ENCODE peak calls at places on chromosomes 11 and 22, in seven cellular contexts. M is C1 segment of cervical spinal cord; I is OCI-M1; T is NCI-H69; A is activated effector memory CD4-positive, alpha-beta T cell treated with anti-CD3 and anti-CD28 coated beads, Interleukin-2, amount 50 U/mL, for 16 hours; Z is stimulated activated CD4-positive, alpha-beta T cell treated with anti-CD3 and anti-CD28 coated beads, TNF-alpha, amount 100 ng/mL, for 48 hours; J is breast epithelium. P is an unnamed sample.

GRCh38 chr22:35915477-35916013 is 113.1 kb downstream of the RBFOX2 start:
- DNase-seq in M (no peak), I (no peak), T (peak), A (no peak), Z (no peak), J (no peak), P (no peak)

GRCh38 chr11:12114487-12115033 is 4.2 kb downstream of the MICAL2 start:
- DNase-seq in M (no peak), I (peak), T (no peak), A (no peak), Z (no peak), J (no peak), P (no peak)

GRCh38 chr11:14423633-14424032 is 64.7 kb upstream of the RRAS2 start:
- DNase-seq in M (no peak), I (peak), T (no peak), A (no peak), Z (no peak), J (no peak), P (no peak)

GRCh38 chr11:125167292-125167953 is 2.9 kb downstream of the PKNOX2 start:
- DNase-seq in M (no peak), I (no peak), T (no peak), A (no peak), Z (no peak), J (no peak), P (no peak)

GRCh38 chr11:118401880-118402590 is 629 bp downstream of the ATP5MG start:
- DNase-seq in M (no peak), I (peak), T (no peak), A (no peak), Z (no peak), J (no peak), P (no peak)

GRCh38 chr11:116881153-116881552 is 43.7 kb upstream of the APOA1 start:
- DNase-seq in M (no peak), I (no peak), T (no peak), A (no peak), Z (no peak), J (no peak), P (no peak)

GRCh38 chr11:69377953-69378302 is 84.0 kb downstream of the MYEOV start:
- DNase-seq in M (no peak), I (no peak), T (no peak), A (peak), Z (no peak), J (no peak), P (no peak)

GRCh38 chr11:75931124-75931523 is 116.1 kb downstream of the UVRAG start:
- DNase-seq in M (no peak), I (no peak), T (no peak), A (no peak), Z (no peak), J (no peak), P (no peak)

GRCh38 chr11:8870461-8871282 is 40.3 kb upstream of the AKIP1 start:
- DNase-seq in M (peak), I (no peak), T (peak), A (no peak), Z (no peak), J (peak), P (no peak)

GRCh38 chr22:48490513-48491411 is 1336.9 kb downstream of the BRD1 start:
- DNase-seq in M (no peak), I (no peak), T (no peak), A (peak), Z (no peak), J (no peak), P (no peak)

GRCh38 chr11:7605544-7605943 is 67.8 kb downstream of the CYB5R2 start:
- DNase-seq in M (no peak), I (no peak), T (no peak), A (no peak), Z (no peak), J (no peak), P (no peak)

GRCh38 chr22:18935889-18936529 is at the start of gene PRODH:
- DNase-seq in M (no peak), I (no peak), T (no peak), A (no peak), Z (no peak), J (no peak), P (no peak)

GRCh38 chr22:23138584-23139469 is 3.0 kb downstream of the RSPH14 start:
- DNase-seq in M (no peak), I (no peak), T (no peak), A (no peak), Z (no peak), J (no peak), P (no peak)

GRCh38 chr22:24161485-24161884 is 19.8 kb upstream of the SUSD2 start:
- DNase-seq in M (no peak), I (no peak), T (no peak), A (no peak), Z (no peak), J (no peak), P (no peak)

GRCh38 chr11:26229270-26229669 is 102.7 kb upstream of the ANO3 start:
- DNase-seq in M (no peak), I (no peak), T (no peak), A (no peak), Z (no peak), J (no peak), P (no peak)

GRCh38 chr11:62048101-62048500 is 75.7 kb upstream of the INCENP start:
- DNase-seq in M (no peak), I (no peak), T (peak), A (no peak), Z (no peak), J (no peak), P (no peak)

GRCh38 chr22:35135165-35135564 is 69.2 kb downstream of the ISX start:
- DNase-seq in M (no peak), I (no peak), T (peak), A (no peak), Z (no peak), J (no peak), P (no peak)

GRCh38 chr11:123357990-123358827 is 71.9 kb upstream of the GRAMD1B start:
- DNase-seq in M (no peak), I (no peak), T (peak), A (peak), Z (peak), J (no peak), P (no peak)

GRCh38 chr22:48075604-48076400 is 1313.4 kb downstream of the TBC1D22A start:
- DNase-seq in M (no peak), I (no peak), T (no peak), A (no peak), Z (no peak), J (no peak), P (no peak)

GRCh38 chr11:32374261-32374711 is 61.1 kb downstream of the WT1 start:
- DNase-seq in M (no peak), I (peak), T (peak), A (no peak), Z (peak), J (no peak), P (no peak)

GRCh38 chr22:48649466-48649865 is 1178.2 kb downstream of the BRD1 start:
- DNase-seq in M (no peak), I (no peak), T (no peak), A (no peak), Z (no peak), J (no peak), P (no peak)

GRCh38 chr22:19105867-19106802 is 16.1 kb downstream of the DGCR2 start:
- DNase-seq in M (no peak), I (no peak), T (peak), A (peak), Z (no peak), J (no peak), P (no peak)

GRCh38 chr22:25134028-25134427 is 65.6 kb upstream of the CRYBB3 start:
- DNase-seq in M (no peak), I (no peak), T (peak), A (no peak), Z (no peak), J (peak), P (no peak)

GRCh38 chr11:110971110-110971509 is 258.9 kb upstream of the ARHGAP20 start:
- DNase-seq in M (no peak), I (peak), T (no peak), A (no peak), Z (no peak), J (no peak), P (no peak)

GRCh38 chr11:112363527-112363926 is 102.9 kb upstream of the PLET1 start:
- DNase-seq in M (no peak), I (no peak), T (no peak), A (no peak), Z (no peak), J (no peak), P (no peak)

GRCh38 chr11:87726511-87726910 is 448.7 kb downstream of the RAB38 start:
- DNase-seq in M (no peak), I (no peak), T (no peak), A (no peak), Z (no peak), J (no peak), P (no peak)

P was measured in cortex of kidney.